ENCODE peak calls at places on chromosome 6, in six cellular contexts. One of them, this sample, is unnamed.

GRCh38 chr6:163328411-163328810 is 86.1 kb upstream of the QKI start:
- DNase-seq in neuronal stem cell: no peak
- DNase-seq in IMR-90: no peak
- DNase-seq in mesendoderm: no peak
- DNase-seq in H1: no peak
- DNase-seq in trophoblast cell: no peak
- DNase-seq in this sample: no peak

GRCh38 chr6:110053395-110054240 is 75.5 kb downstream of the GPR6 start:
- DNase-seq in neuronal stem cell: peak
- DNase-seq in IMR-90: peak
- DNase-seq in mesendoderm: peak
- DNase-seq in H1: no peak
- DNase-seq in trophoblast cell: peak
- DNase-seq in this sample: peak

GRCh38 chr6:31897612-31898199 is at the start of gene EHMT2:
- DNase-seq in neuronal stem cell: peak
- DNase-seq in IMR-90: peak
- DNase-seq in mesendoderm: peak
- DNase-seq in H1: peak
- DNase-seq in trophoblast cell: peak
- DNase-seq in this sample: peak

GRCh38 chr6:155709262-155709661 is 253.6 kb upstream of the NOX3 start:
- DNase-seq in neuronal stem cell: no peak
- DNase-seq in IMR-90: no peak
- DNase-seq in mesendoderm: no peak
- DNase-seq in H1: no peak
- DNase-seq in trophoblast cell: no peak
- DNase-seq in this sample: no peak

GRCh38 chr6:75143186-75143585 is 62.7 kb downstream of the COL12A1 start:
- DNase-seq in neuronal stem cell: no peak
- DNase-seq in IMR-90: peak
- DNase-seq in mesendoderm: no peak
- DNase-seq in H1: no peak
- DNase-seq in trophoblast cell: no peak
- DNase-seq in this sample: peak

GRCh38 chr6:13687917-13688351 is 23.7 kb downstream of the RANBP9 start:
- DNase-seq in neuronal stem cell: no peak
- DNase-seq in IMR-90: no peak
- DNase-seq in mesendoderm: no peak
- DNase-seq in H1: no peak
- DNase-seq in trophoblast cell: no peak
- DNase-seq in this sample: no peak

GRCh38 chr6:115444079-115444478 is 616.6 kb downstream of the FRK start:
- DNase-seq in neuronal stem cell: no peak
- DNase-seq in IMR-90: no peak
- DNase-seq in mesendoderm: no peak
- DNase-seq in H1: no peak
- DNase-seq in trophoblast cell: no peak
- DNase-seq in this sample: no peak

GRCh38 chr6:5303711-5304110 is 42.4 kb downstream of the FARS2 start:
- DNase-seq in neuronal stem cell: no peak
- DNase-seq in IMR-90: no peak
- DNase-seq in mesendoderm: no peak
- DNase-seq in H1: no peak
- DNase-seq in trophoblast cell: no peak
- DNase-seq in this sample: no peak

GRCh38 chr6:71383476-71383875 is 94.9 kb downstream of the OGFRL1 start:
- DNase-seq in neuronal stem cell: no peak
- DNase-seq in IMR-90: no peak
- DNase-seq in mesendoderm: no peak
- DNase-seq in H1: no peak
- DNase-seq in trophoblast cell: no peak
- DNase-seq in this sample: no peak

GRCh38 chr6:122050226-122050755 is 349.2 kb upstream of the HSF2 start:
- DNase-seq in neuronal stem cell: no peak
- DNase-seq in IMR-90: no peak
- DNase-seq in mesendoderm: no peak
- DNase-seq in H1: no peak
- DNase-seq in trophoblast cell: no peak
- DNase-seq in this sample: peak

GRCh38 chr6:126804255-126805064 is 314.0 kb upstream of the RSPO3 start:
- DNase-seq in neuronal stem cell: peak
- DNase-seq in IMR-90: peak
- DNase-seq in mesendoderm: peak
- DNase-seq in H1: no peak
- DNase-seq in trophoblast cell: peak
- DNase-seq in this sample: peak

GRCh38 chr6:80638222-80639055 is 532.0 kb downstream of the BCKDHB start:
- DNase-seq in neuronal stem cell: no peak
- DNase-seq in IMR-90: peak
- DNase-seq in mesendoderm: peak
- DNase-seq in H1: no peak
- DNase-seq in trophoblast cell: peak
- DNase-seq in this sample: peak

GRCh38 chr6:123507582-123507981 is 129.2 kb downstream of the TRDN start:
- DNase-seq in neuronal stem cell: no peak
- DNase-seq in IMR-90: no peak
- DNase-seq in mesendoderm: no peak
- DNase-seq in H1: no peak
- DNase-seq in trophoblast cell: no peak
- DNase-seq in this sample: no peak

GRCh38 chr6:143136647-143137046 is 76.0 kb downstream of the AIG1 start:
- DNase-seq in neuronal stem cell: no peak
- DNase-seq in IMR-90: no peak
- DNase-seq in mesendoderm: peak
- DNase-seq in H1: no peak
- DNase-seq in trophoblast cell: no peak
- DNase-seq in this sample: no peak

GRCh38 chr6:56746767-56747504 is 104.2 kb upstream of the DST start:
- DNase-seq in neuronal stem cell: no peak
- DNase-seq in IMR-90: no peak
- DNase-seq in mesendoderm: peak
- DNase-seq in H1: no peak
- DNase-seq in trophoblast cell: no peak
- DNase-seq in this sample: no peak

GRCh38 chr6:47595785-47596184 is 102.6 kb upstream of the ADGRF4 start:
- DNase-seq in neuronal stem cell: no peak
- DNase-seq in IMR-90: no peak
- DNase-seq in mesendoderm: no peak
- DNase-seq in H1: no peak
- DNase-seq in trophoblast cell: peak
- DNase-seq in this sample: no peak

GRCh38 chr6:75084872-75085381 is 120.9 kb downstream of the COL12A1 start:
- DNase-seq in neuronal stem cell: peak
- DNase-seq in IMR-90: no peak
- DNase-seq in mesendoderm: peak
- DNase-seq in H1: peak
- DNase-seq in trophoblast cell: peak
- DNase-seq in this sample: no peak

GRCh38 chr6:53465732-53466131 is 79.2 kb downstream of the GCLC start:
- DNase-seq in neuronal stem cell: no peak
- DNase-seq in IMR-90: peak
- DNase-seq in mesendoderm: peak
- DNase-seq in H1: no peak
- DNase-seq in trophoblast cell: peak
- DNase-seq in this sample: peak

GRCh38 chr6:15504581-15505350 is 158.1 kb downstream of the DTNBP1 start:
- DNase-seq in neuronal stem cell: no peak
- DNase-seq in IMR-90: peak
- DNase-seq in mesendoderm: no peak
- DNase-seq in H1: no peak
- DNase-seq in trophoblast cell: no peak
- DNase-seq in this sample: peak

GRCh38 chr6:84139311-84139710 is 88.1 kb downstream of the CEP162 start:
- DNase-seq in neuronal stem cell: no peak
- DNase-seq in IMR-90: no peak
- DNase-seq in mesendoderm: no peak
- DNase-seq in H1: no peak
- DNase-seq in trophoblast cell: no peak
- DNase-seq in this sample: no peak

GRCh38 chr6:20800653-20801052 is 266.4 kb downstream of the CDKAL1 start:
- DNase-seq in neuronal stem cell: no peak
- DNase-seq in IMR-90: no peak
- DNase-seq in mesendoderm: no peak
- DNase-seq in H1: no peak
- DNase-seq in trophoblast cell: no peak
- DNase-seq in this sample: no peak

GRCh38 chr6:158962371-158962770 is 37.6 kb downstream of the RSPH3 start:
- DNase-seq in neuronal stem cell: no peak
- DNase-seq in IMR-90: no peak
- DNase-seq in mesendoderm: no peak
- DNase-seq in H1: no peak
- DNase-seq in trophoblast cell: no peak
- DNase-seq in this sample: no peak

GRCh38 chr6:25278914-25279747 is at the start of gene CARMIL1:
- DNase-seq in neuronal stem cell: peak
- DNase-seq in IMR-90: peak
- DNase-seq in mesendoderm: peak
- DNase-seq in H1: peak
- DNase-seq in trophoblast cell: peak
- DNase-seq in this sample: peak

GRCh38 chr6:135170238-135170637 is 10.9 kb upstream of the MYB start:
- DNase-seq in neuronal stem cell: no peak
- DNase-seq in IMR-90: no peak
- DNase-seq in mesendoderm: no peak
- DNase-seq in H1: no peak
- DNase-seq in trophoblast cell: peak
- DNase-seq in this sample: no peak

GRCh38 chr6:47414517-47415167 is 62.9 kb upstream of the CD2AP start:
- DNase-seq in neuronal stem cell: no peak
- DNase-seq in IMR-90: peak
- DNase-seq in mesendoderm: peak
- DNase-seq in H1: no peak
- DNase-seq in trophoblast cell: no peak
- DNase-seq in this sample: peak

GRCh38 chr6:116847234-116847633 is 18.4 kb upstream of the GPRC6A start:
- DNase-seq in neuronal stem cell: no peak
- DNase-seq in IMR-90: peak
- DNase-seq in mesendoderm: peak
- DNase-seq in H1: no peak
- DNase-seq in trophoblast cell: no peak
- DNase-seq in this sample: peak
- H3K4me3 ChIP-seq in neuronal stem cell: no peak
- H3K4me3 ChIP-seq in IMR-90: no peak
- H3K4me3 ChIP-seq in mesendoderm: no peak
- H3K4me3 ChIP-seq in H1: no peak
- H3K4me3 ChIP-seq in trophoblast cell: no peak
- H3K4me3 ChIP-seq in this sample: no peak

DNA sequence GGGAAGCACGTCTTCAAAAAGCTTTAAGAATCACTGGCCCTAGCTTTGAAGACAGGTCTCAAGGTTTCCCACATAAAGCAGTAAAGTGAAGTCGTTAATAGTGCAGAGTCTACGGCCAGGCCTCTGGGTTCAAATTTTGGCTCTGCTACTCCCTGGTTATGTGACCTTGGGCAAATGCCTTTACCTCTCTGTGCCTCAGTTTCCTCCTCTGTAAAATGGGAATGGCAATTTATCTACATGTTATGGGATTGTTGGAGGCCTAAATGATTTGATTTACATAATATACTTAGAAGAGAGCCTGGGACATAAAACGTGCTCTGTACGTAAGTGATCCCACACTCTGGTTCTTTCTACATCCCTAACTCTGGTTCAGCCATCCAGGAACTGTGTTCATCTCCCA is 32.1 kb downstream of the CPNE5 start:
- DNase-seq in neuronal stem cell: no peak
- DNase-seq in IMR-90: no peak
- DNase-seq in mesendoderm: no peak
- DNase-seq in H1: no peak
- DNase-seq in trophoblast cell: no peak
- DNase-seq in this sample: no peak
- H2AK5ac ChIP-seq in neuronal stem cell: no peak
- H2AK5ac ChIP-seq in IMR-90: no peak
- H2AK5ac ChIP-seq in mesendoderm: no peak
- H2AK5ac ChIP-seq in H1: no peak
- H2AK5ac ChIP-seq in trophoblast cell: no peak
- H2AK5ac ChIP-seq in this sample: no peak

GRCh38 chr6:41682966-41683459 is 44.7 kb downstream of the MDFI start:
- DNase-seq in neuronal stem cell: no peak
- DNase-seq in IMR-90: no peak
- DNase-seq in mesendoderm: peak
- DNase-seq in H1: no peak
- DNase-seq in trophoblast cell: no peak
- DNase-seq in this sample: no peak

GRCh38 chr6:41682056-41682477 is 43.8 kb downstream of the MDFI start:
- DNase-seq in neuronal stem cell: peak
- DNase-seq in IMR-90: peak
- DNase-seq in mesendoderm: peak
- DNase-seq in H1: peak
- DNase-seq in trophoblast cell: peak
- DNase-seq in this sample: peak

GRCh38 chr6:41684311-41685182 is 46.3 kb downstream of the MDFI start:
- DNase-seq in neuronal stem cell: no peak
- DNase-seq in IMR-90: no peak
- DNase-seq in mesendoderm: no peak
- DNase-seq in H1: no peak
- DNase-seq in trophoblast cell: no peak
- DNase-seq in this sample: no peak

GRCh38 chr6:41682497-41682961 is 44.3 kb downstream of the MDFI start:
- DNase-seq in neuronal stem cell: no peak
- DNase-seq in IMR-90: no peak
- DNase-seq in mesendoderm: no peak
- DNase-seq in H1: no peak
- DNase-seq in trophoblast cell: no peak
- DNase-seq in this sample: no peak

GRCh38 chr6:41683460-41684310 is 45.4 kb downstream of the MDFI start:
- DNase-seq in neuronal stem cell: peak
- DNase-seq in IMR-90: peak
- DNase-seq in mesendoderm: peak
- DNase-seq in H1: peak
- DNase-seq in trophoblast cell: peak
- DNase-seq in this sample: peak
- H2BK120ac ChIP-seq in neuronal stem cell: no peak
- H2BK120ac ChIP-seq in IMR-90: no peak
- H2BK120ac ChIP-seq in mesendoderm: no peak
- H2BK120ac ChIP-seq in H1: no peak
- H2BK120ac ChIP-seq in trophoblast cell: peak
- H2BK120ac ChIP-seq in this sample: no peak

GRCh38 chr6:34147906-34148701 is 2.2 kb upstream of the GRM4 start:
- DNase-seq in neuronal stem cell: no peak
- DNase-seq in IMR-90: no peak
- DNase-seq in mesendoderm: no peak
- DNase-seq in H1: peak
- DNase-seq in trophoblast cell: no peak
- DNase-seq in this sample: no peak

GRCh38 chr6:34146801-34147592 is 1.1 kb upstream of the GRM4 start:
- DNase-seq in neuronal stem cell: no peak
- DNase-seq in IMR-90: peak
- DNase-seq in mesendoderm: no peak
- DNase-seq in H1: peak
- DNase-seq in trophoblast cell: no peak
- DNase-seq in this sample: no peak

GRCh38 chr6:34144581-34145160 is 1.2 kb downstream of the GRM4 start:
- DNase-seq in neuronal stem cell: no peak
- DNase-seq in IMR-90: no peak
- DNase-seq in mesendoderm: no peak
- DNase-seq in H1: peak
- DNase-seq in trophoblast cell: no peak
- DNase-seq in this sample: peak

GRCh38 chr6:34145161-34146020 is 496 bp downstream of the GRM4 start:
- DNase-seq in neuronal stem cell: peak
- DNase-seq in IMR-90: peak
- DNase-seq in mesendoderm: peak
- DNase-seq in H1: peak
- DNase-seq in trophoblast cell: no peak
- DNase-seq in this sample: peak

GRCh38 chr6:34146021-34146782 is at the start of gene GRM4:
- DNase-seq in neuronal stem cell: no peak
- DNase-seq in IMR-90: no peak
- DNase-seq in mesendoderm: peak
- DNase-seq in H1: peak
- DNase-seq in trophoblast cell: no peak
- DNase-seq in this sample: no peak
- H3K4me3 ChIP-seq in neuronal stem cell: peak
- H3K4me3 ChIP-seq in IMR-90: peak
- H3K4me3 ChIP-seq in mesendoderm: peak
- H3K4me3 ChIP-seq in H1: peak
- H3K4me3 ChIP-seq in trophoblast cell: peak
- H3K4me3 ChIP-seq in this sample: peak

This sample was measured in mesenchymal stem cell.